ENCODE peak calls at places on chromosomes 16 and 17, in seven cellular contexts. R is activated T-cell treated with anti-CD3 and anti-CD28 coated beads for 24 hours, N is posterior vena cava, L is amniotic stem cell, O is endodermal cell, E is naive B cell, S is progenitor cell of endocrine pancreas. I is an unnamed sample.

GRCh38 chr17:79645022-79645776 is 34.3 kb upstream of the RBFOX3 start:
- DNase-seq in L (no peak), E (no peak), S (peak), N (peak), R (no peak), O (peak), I (peak)

GRCh38 chr17:75242461-75243042 is 18.9 kb downstream of the GGA3 start:
- DNase-seq in L (no peak), S (no peak), N (no peak), E (no peak), O (no peak), R (no peak), I (no peak)

GRCh38 chr17:50173335-50173941 is 7.6 kb downstream of the SGCA start:
- DNase-seq in L (no peak), N (no peak), S (no peak), O (peak), R (no peak), E (no peak), I (no peak)

GRCh38 chr16:84931107-84931494 is 80.2 kb downstream of the ZDHHC7 start:
- DNase-seq in N (no peak), E (no peak), S (no peak), R (no peak), O (no peak), L (no peak), I (no peak)

GRCh38 chr16:11556214-11556819 is 30.4 kb downstream of the LITAF start:
- DNase-seq in L (no peak), N (no peak), O (no peak), R (no peak), S (no peak), E (no peak), I (no peak)

GRCh38 chr16:69105501-69106361 is at the start of gene HAS3:
- DNase-seq in E (no peak), L (no peak), S (peak), R (no peak), O (peak), N (peak), I (peak)

GRCh38 chr17:30812218-30813177 is 12.0 kb downstream of the CRLF3 start:
- DNase-seq in N (no peak), O (no peak), E (no peak), S (no peak), L (no peak), R (no peak), I (no peak)

GRCh38 chr16:70730016-70730415 is 44.2 kb upstream of the MTSS2 start:
- DNase-seq in R (no peak), E (no peak), O (no peak), L (no peak), N (no peak), S (no peak), I (no peak)

GRCh38 chr17:3802461-3803307 is 1.7 kb upstream of the ITGAE start:
- DNase-seq in O (no peak), E (no peak), R (no peak), N (peak), L (peak), S (no peak), I (no peak)

GRCh38 chr17:74185786-74186185 is 17.7 kb upstream of the RPL38 start:
- DNase-seq in L (no peak), S (no peak), O (no peak), R (no peak), E (no peak), N (peak), I (no peak)

GRCh38 chr16:50462793-50463507 is 85.2 kb upstream of the NKD1 start:
- DNase-seq in O (peak), S (no peak), N (peak), E (no peak), L (no peak), R (no peak), I (peak)

GRCh38 chr16:65698943-65699342 is 577.1 kb upstream of the CDH11 start:
- DNase-seq in N (no peak), S (no peak), L (no peak), E (no peak), O (no peak), R (no peak), I (no peak)